ENCODE peak calls at places on chromosomes 7 and 10, in six cellular contexts. One of them, this sample, is unnamed.

GRCh38 chr7:127253289-127254162 is 785 bp upstream of the GRM8 start:
- DNase-seq in H1: peak; percentile 34
- DNase-seq in IMR-90: peak; percentile 31
- DNase-seq in mesenchymal stem cell: peak; percentile 63
- DNase-seq in H9: peak; percentile 80
- DNase-seq in mesendoderm: peak; percentile 79
- DNase-seq in this sample: peak; percentile 70

GRCh38 chr7:33581239-33581638 is 324.1 kb upstream of the BMPER start:
- DNase-seq in mesendoderm: no peak
- DNase-seq in H1: no peak
- DNase-seq in H9: no peak
- DNase-seq in IMR-90: no peak
- DNase-seq in mesenchymal stem cell: no peak
- DNase-seq in this sample: no peak

GRCh38 chr10:17453377-17454091 is 861 bp downstream of the ST8SIA6 start:
- DNase-seq in IMR-90: no peak
- DNase-seq in H1: peak; percentile 33
- DNase-seq in H9: peak; percentile 68
- DNase-seq in mesenchymal stem cell: peak; percentile 21
- DNase-seq in mesendoderm: peak; percentile 85
- DNase-seq in this sample: peak; percentile 71

GRCh38 chr10:121535381-121535780 is 62.9 kb downstream of the FGFR2 start:
- DNase-seq in H9: no peak
- DNase-seq in IMR-90: no peak
- DNase-seq in mesenchymal stem cell: no peak
- DNase-seq in H1: no peak
- DNase-seq in mesendoderm: no peak
- DNase-seq in this sample: no peak

GRCh38 chr7:503046-503574 is 16.5 kb downstream of the PDGFA start:
- DNase-seq in H1: no peak
- DNase-seq in H9: no peak
- DNase-seq in mesenchymal stem cell: no peak
- DNase-seq in mesendoderm: no peak
- DNase-seq in IMR-90: no peak
- DNase-seq in this sample: no peak

GRCh38 chr7:127447326-127447945 is 54.9 kb upstream of the ZNF800 start:
- DNase-seq in H9: peak; percentile 87
- DNase-seq in H1: peak; percentile 64
- DNase-seq in mesendoderm: peak; percentile 93
- DNase-seq in IMR-90: peak; percentile 60
- DNase-seq in mesenchymal stem cell: peak; percentile 17
- DNase-seq in this sample: no peak

GRCh38 chr7:2248984-2249694 is 7.1 kb downstream of the NUDT1 start:
- DNase-seq in IMR-90: peak; percentile 97
- DNase-seq in mesenchymal stem cell: peak; percentile 97
- DNase-seq in H1: no peak
- DNase-seq in H9: peak; percentile 54
- DNase-seq in mesendoderm: peak; percentile 21
- DNase-seq in this sample: no peak

GRCh38 chr7:139797607-139798006 is 19.8 kb upstream of the HIPK2 start:
- DNase-seq in IMR-90: peak; percentile 26
- DNase-seq in mesenchymal stem cell: no peak
- DNase-seq in H9: no peak
- DNase-seq in H1: no peak
- DNase-seq in mesendoderm: no peak
- DNase-seq in this sample: no peak

GRCh38 chr10:103416436-103417147 is 20.2 kb downstream of the PDCD11 start:
- DNase-seq in IMR-90: peak; percentile 65
- DNase-seq in H9: no peak
- DNase-seq in H1: no peak
- DNase-seq in mesenchymal stem cell: peak; percentile 68
- DNase-seq in mesendoderm: peak; percentile 47
- DNase-seq in this sample: peak; percentile 24

GRCh38 chr7:140616328-140616727 is 24.3 kb downstream of the DENND2A start:
- DNase-seq in IMR-90: no peak
- DNase-seq in H9: no peak
- DNase-seq in H1: no peak
- DNase-seq in mesenchymal stem cell: no peak
- DNase-seq in mesendoderm: no peak
- DNase-seq in this sample: no peak

GRCh38 chr10:85864173-85864549 is 502.4 kb downstream of the GRID1 start:
- DNase-seq in IMR-90: no peak
- DNase-seq in mesenchymal stem cell: peak; percentile 25
- DNase-seq in H1: no peak
- DNase-seq in H9: no peak
- DNase-seq in mesendoderm: no peak
- DNase-seq in this sample: no peak

GRCh38 chr7:32204361-32205018 is 134.3 kb upstream of the PDE1C start:
- DNase-seq in H9: peak; percentile 70
- DNase-seq in mesenchymal stem cell: peak; percentile 88
- DNase-seq in H1: peak; percentile 19
- DNase-seq in IMR-90: peak; percentile 77
- DNase-seq in mesendoderm: peak; percentile 88
- DNase-seq in this sample: peak; percentile 54

GRCh38 chr7:152025937-152026890 is 740 bp downstream of the GALNT11 start:
- DNase-seq in IMR-90: no peak
- DNase-seq in H1: no peak
- DNase-seq in mesenchymal stem cell: no peak
- DNase-seq in mesendoderm: peak; percentile 10
- DNase-seq in H9: no peak
- DNase-seq in this sample: no peak

GRCh38 chr7:42964293-42964692 is 32.1 kb downstream of the MRPL32 start:
- DNase-seq in mesendoderm: peak; percentile 76
- DNase-seq in H9: no peak
- DNase-seq in mesenchymal stem cell: no peak
- DNase-seq in IMR-90: no peak
- DNase-seq in H1: no peak
- DNase-seq in this sample: no peak

GRCh38 chr7:108018668-108019067 is 15.7 kb upstream of the LAMB1 start:
- DNase-seq in H9: no peak
- DNase-seq in H1: no peak
- DNase-seq in IMR-90: no peak
- DNase-seq in mesenchymal stem cell: no peak
- DNase-seq in mesendoderm: no peak
- DNase-seq in this sample: no peak

GRCh38 chr10:83542774-83543291 is 596.5 kb upstream of the GHITM start:
- DNase-seq in H1: no peak
- DNase-seq in mesendoderm: no peak
- DNase-seq in H9: no peak
- DNase-seq in IMR-90: no peak
- DNase-seq in mesenchymal stem cell: peak; percentile 79
- DNase-seq in this sample: no peak

GRCh38 chr10:111360260-111360925 is 283.6 kb downstream of the ADRA2A start:
- DNase-seq in H1: peak; percentile 49
- DNase-seq in IMR-90: no peak
- DNase-seq in mesenchymal stem cell: peak; percentile 17
- DNase-seq in H9: peak; percentile 87
- DNase-seq in mesendoderm: peak; percentile 95
- DNase-seq in this sample: peak; percentile 38

GRCh38 chr10:114691442-114691941 is 33.4 kb upstream of the ABLIM1 start:
- DNase-seq in IMR-90: peak; percentile 80
- DNase-seq in H9: no peak
- DNase-seq in mesendoderm: peak; percentile 82
- DNase-seq in H1: no peak
- DNase-seq in mesenchymal stem cell: peak; percentile 77
- DNase-seq in this sample: no peak

GRCh38 chr7:150337179-150337578 is 4.2 kb downstream of the RARRES2 start:
- DNase-seq in H9: no peak
- DNase-seq in mesenchymal stem cell: no peak
- DNase-seq in IMR-90: no peak
- DNase-seq in H1: no peak
- DNase-seq in mesendoderm: no peak
- DNase-seq in this sample: no peak

GRCh38 chr10:110725809-110726641 is 81.9 kb downstream of the RBM20 start:
- DNase-seq in H9: no peak
- DNase-seq in mesenchymal stem cell: peak; percentile 48
- DNase-seq in H1: no peak
- DNase-seq in mesendoderm: peak; percentile 53
- DNase-seq in IMR-90: peak; percentile 37
- DNase-seq in this sample: no peak

DNA sequence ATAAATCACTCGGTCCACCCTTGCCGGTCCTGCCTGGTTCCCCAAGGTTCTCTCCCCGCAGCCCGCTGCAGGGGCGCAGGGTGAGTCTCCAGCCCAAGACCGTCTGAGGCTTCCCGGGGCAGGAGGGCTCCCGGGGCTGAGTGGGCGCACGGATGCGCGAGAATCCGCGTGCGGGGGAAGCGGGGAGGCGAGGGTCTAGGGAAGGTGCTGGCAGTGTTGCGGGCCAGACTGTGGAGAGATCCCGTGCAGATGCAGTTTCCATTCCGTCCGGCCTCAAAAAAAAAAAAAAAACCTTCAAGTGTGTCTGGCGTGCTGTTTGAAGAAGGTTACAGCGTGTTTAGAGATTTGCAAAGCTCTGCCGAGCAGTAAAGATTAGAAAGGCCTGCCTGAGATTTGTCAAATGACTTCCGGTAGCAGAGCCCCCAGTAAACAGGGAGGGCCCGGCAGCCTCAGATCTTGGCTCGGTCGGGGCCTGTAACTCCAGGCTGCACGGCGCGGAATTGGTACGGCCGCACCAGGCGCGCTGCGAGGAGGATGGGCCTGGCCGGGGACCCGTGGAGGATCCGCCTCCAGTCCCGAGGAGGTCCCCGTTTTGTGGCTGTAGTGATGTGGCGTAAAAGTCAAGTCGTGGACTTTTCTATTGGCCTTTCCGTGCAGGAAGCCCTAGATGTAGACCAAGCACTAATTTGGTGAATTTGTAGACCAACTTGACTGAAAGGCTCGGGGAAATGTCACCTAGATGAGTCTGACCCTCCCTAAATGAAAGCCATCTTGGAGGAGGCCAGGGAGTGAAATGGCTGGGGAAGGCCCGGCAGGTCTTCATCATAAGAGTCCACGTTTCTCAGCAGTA is 293.2 kb upstream of the NFE2L3 start:
- DNase-seq in mesenchymal stem cell: peak; percentile 86
- DNase-seq in mesendoderm: peak; percentile 65
- DNase-seq in H1: no peak
- DNase-seq in IMR-90: no peak
- DNase-seq in H9: peak; percentile 52
- DNase-seq in this sample: no peak
- H3K23ac ChIP-seq in mesenchymal stem cell: peak overlapping the region; percentile 99
- H3K23ac ChIP-seq in mesendoderm: no peak overlapping the region
- H3K23ac ChIP-seq in H1: no peak overlapping the region
- H3K23ac ChIP-seq in IMR-90: no peak overlapping the region
- H3K23ac ChIP-seq in H9: no peak overlapping the region
- H3K23ac ChIP-seq in this sample: no peak overlapping the region

DNA sequence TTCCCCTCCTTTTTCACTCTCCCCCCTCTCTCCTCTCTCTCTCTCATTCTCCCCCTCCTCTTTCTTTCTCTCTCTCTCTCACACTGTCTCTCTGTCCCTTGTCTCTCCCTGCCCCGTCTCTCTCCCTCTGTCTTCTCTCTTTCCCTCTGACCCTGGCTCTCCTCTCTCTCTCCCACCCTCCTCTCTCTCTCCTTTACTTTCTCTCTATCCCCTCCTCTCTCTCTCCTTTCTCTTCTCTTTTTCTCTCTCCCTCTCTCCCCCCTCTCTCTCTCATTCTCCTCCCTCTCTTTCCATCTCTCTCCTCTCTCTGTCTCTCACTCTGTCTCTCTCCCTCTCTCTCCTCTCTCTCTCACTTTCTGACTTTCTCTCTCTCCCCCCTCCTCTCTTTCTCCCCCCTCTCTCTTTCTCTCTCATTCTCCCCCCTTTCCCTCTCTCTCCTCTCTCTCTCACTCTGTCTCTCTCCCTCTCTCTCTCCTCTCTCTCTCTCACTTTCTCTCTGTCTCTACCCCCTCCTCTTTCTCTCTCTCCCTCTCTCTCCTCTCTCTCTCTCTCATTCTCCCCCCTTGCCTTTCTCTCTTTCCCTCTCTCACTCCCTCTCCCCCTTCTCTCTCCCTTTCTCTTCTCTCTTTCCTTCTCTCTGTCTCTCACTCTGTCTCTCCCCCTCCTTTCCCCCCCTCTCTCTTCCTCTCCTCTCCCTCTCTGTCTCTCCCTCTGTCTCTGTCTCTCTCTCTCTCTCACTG is 18.9 kb upstream of the VPS37D start:
- DNase-seq in H9: no peak
- DNase-seq in mesendoderm: no peak
- DNase-seq in IMR-90: no peak
- DNase-seq in mesenchymal stem cell: no peak
- DNase-seq in H1: no peak
- DNase-seq in this sample: no peak
- H3K9ac ChIP-seq in H9: no peak overlapping the region
- H3K9ac ChIP-seq in mesendoderm: no peak overlapping the region
- H3K9ac ChIP-seq in IMR-90: no peak overlapping the region
- H3K9ac ChIP-seq in mesenchymal stem cell: no peak overlapping the region
- H3K9ac ChIP-seq in H1: no peak overlapping the region
- H3K9ac ChIP-seq in this sample: no peak overlapping the region

DNA sequence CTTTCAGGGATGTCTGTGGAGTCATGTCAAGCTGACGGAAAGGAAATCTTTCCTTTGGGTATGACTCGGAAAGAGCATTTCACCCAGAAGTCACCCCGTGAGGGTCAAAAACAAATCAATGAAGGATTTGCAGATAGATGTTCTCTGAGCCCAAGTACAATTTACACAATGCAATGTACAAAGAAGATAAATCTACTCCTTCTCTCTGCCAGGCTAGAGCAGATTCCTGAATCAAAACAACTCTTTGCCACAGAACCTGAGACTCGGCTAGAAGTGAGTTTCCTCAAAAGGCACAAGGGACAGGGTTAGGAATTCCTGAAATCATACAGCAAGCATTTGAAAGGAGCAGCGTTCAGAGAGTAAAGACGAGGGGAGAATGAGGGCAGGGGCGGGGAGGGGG is 34.0 kb upstream of the CALN1 start:
- DNase-seq in mesendoderm: no peak
- DNase-seq in mesenchymal stem cell: no peak
- DNase-seq in H9: no peak
- DNase-seq in IMR-90: no peak
- DNase-seq in H1: no peak
- DNase-seq in this sample: no peak
- H3K23ac ChIP-seq in mesendoderm: no peak overlapping the region
- H3K23ac ChIP-seq in mesenchymal stem cell: no peak overlapping the region
- H3K23ac ChIP-seq in H9: no peak overlapping the region
- H3K23ac ChIP-seq in IMR-90: no peak overlapping the region
- H3K23ac ChIP-seq in H1: no peak overlapping the region
- H3K23ac ChIP-seq in this sample: no peak overlapping the region

GRCh38 chr7:134690016-134690415 is 43.4 kb downstream of the BPGM start:
- DNase-seq in IMR-90: peak; percentile 81
- DNase-seq in H9: no peak
- DNase-seq in mesenchymal stem cell: peak; percentile 78
- DNase-seq in H1: no peak
- DNase-seq in mesendoderm: no peak
- DNase-seq in this sample: no peak
- H3K9ac ChIP-seq in IMR-90: peak overlapping the region; percentile 58
- H3K9ac ChIP-seq in H9: no peak overlapping the region
- H3K9ac ChIP-seq in mesenchymal stem cell: peak overlapping the region; percentile 85
- H3K9ac ChIP-seq in H1: no peak overlapping the region
- H3K9ac ChIP-seq in mesendoderm: no peak overlapping the region
- H3K9ac ChIP-seq in this sample: no peak overlapping the region

GRCh38 chr10:113348694-113349093 is 204.2 kb upstream of the HABP2 start:
- DNase-seq in H9: no peak
- DNase-seq in mesenchymal stem cell: no peak
- DNase-seq in IMR-90: no peak
- DNase-seq in mesendoderm: no peak
- DNase-seq in H1: no peak
- DNase-seq in this sample: no peak
- H3K23ac ChIP-seq in H9: no peak overlapping the region
- H3K23ac ChIP-seq in mesenchymal stem cell: no peak overlapping the region
- H3K23ac ChIP-seq in IMR-90: no peak overlapping the region
- H3K23ac ChIP-seq in mesendoderm: no peak overlapping the region
- H3K23ac ChIP-seq in H1: no peak overlapping the region
- H3K23ac ChIP-seq in this sample: no peak overlapping the region

This sample was measured in neuronal stem cell.